ENCODE peak calls at places on chromosomes 12 and 14, in eight cellular contexts. E, M, S, L, R, U, O and A are unnamed samples.

GRCh38 chr14:64463873-64464272 is 1.4 kb upstream of the AKAP5 start:
- DNase-seq in R (no peak), M (no peak), L (no peak), O (no peak), E (no peak), U (no peak), S (no peak), A (no peak)

GRCh38 chr12:108755481-108755880 is 24.2 kb upstream of the CORO1C start:
- DNase-seq in M (no peak), L (no peak), U (no peak), E (no peak), O (no peak), R (no peak), S (no peak), A (no peak)

GRCh38 chr12:58651850-58652249 is 268.5 kb downstream of the LRIG3 start:
- DNase-seq in L (no peak), M (no peak), S (no peak), U (no peak), E (no peak), R (no peak), O (no peak), A (no peak)

GRCh38 chr14:64388533-64389243 is 535 bp downstream of the MTHFD1 start:
- DNase-seq in E (no peak), U (peak), L (no peak), M (peak), R (no peak), S (peak), O (no peak), A (no peak)

GRCh38 chr12:131617596-131618302 is 93.1 kb upstream of the SFSWAP start:
- DNase-seq in M (peak), L (no peak), U (no peak), O (no peak), S (no peak), R (no peak), E (no peak), A (no peak)

GRCh38 chr14:65993996-65994395 is 492.2 kb upstream of the CCDC196 start:
- DNase-seq in E (no peak), M (no peak), L (no peak), S (no peak), R (no peak), U (no peak), O (no peak), A (no peak)

GRCh38 chr14:76808990-76809389 is 3.7 kb downstream of the ANGEL1 start:
- DNase-seq in U (no peak), E (no peak), R (no peak), L (no peak), O (no peak), M (no peak), S (no peak), A (no peak)

GRCh38 chr12:31737345-31737744 is 8.5 kb upstream of the AMN1 start:
- DNase-seq in L (no peak), M (no peak), U (no peak), R (no peak), E (no peak), S (no peak), O (no peak), A (no peak)

GRCh38 chr12:32087301-32087700 is 19.3 kb upstream of the BICD1 start:
- DNase-seq in E (no peak), L (no peak), M (no peak), U (no peak), S (no peak), R (no peak), O (no peak), A (no peak)

GRCh38 chr14:96803958-96804357 is 6.8 kb downstream of the VRK1 start:
- DNase-seq in U (no peak), R (no peak), O (no peak), E (no peak), S (peak), L (no peak), M (no peak), A (no peak)

GRCh38 chr12:109549613-109550309 is 23.5 kb downstream of the MMAB start:
- DNase-seq in U (no peak), R (no peak), S (no peak), L (no peak), E (no peak), M (no peak), O (no peak), A (no peak)

GRCh38 chr12:122827258-122827657 is 8.0 kb upstream of the HIP1R start:
- DNase-seq in M (no peak), O (no peak), L (no peak), R (no peak), U (no peak), S (no peak), E (no peak), A (no peak)

GRCh38 chr14:50677527-50678063 is 9.5 kb upstream of the SAV1 start:
- DNase-seq in E (peak), U (no peak), L (no peak), O (no peak), M (no peak), S (peak), R (no peak), A (peak)

GRCh38 chr14:65502676-65503124 is 90.2 kb downstream of the FUT8 start:
- DNase-seq in L (no peak), O (peak), S (peak), U (no peak), R (no peak), M (no peak), E (peak), A (peak)

GRCh38 chr12:120504587-120504986 is 8.7 kb downstream of the DYNLL1 start:
- DNase-seq in L (no peak), U (no peak), O (no peak), E (no peak), R (no peak), S (no peak), M (no peak), A (no peak)

GRCh38 chr14:50647753-50648152 is 20.4 kb downstream of the SAV1 start:
- DNase-seq in L (no peak), O (no peak), S (no peak), E (no peak), U (no peak), R (no peak), M (no peak), A (no peak)

GRCh38 chr14:58298477-58298879 is at the start of gene ARID4A:
- DNase-seq in L (peak), S (no peak), M (peak), E (no peak), R (peak), O (no peak), U (peak), A (no peak)

GRCh38 chr12:46267618-46268348 is 1.1 kb downstream of the SLC38A1 start:
- DNase-seq in R (peak), E (no peak), U (no peak), M (peak), O (no peak), S (peak), L (no peak), A (no peak)

GRCh38 chr12:104710940-104711725 is 247.0 kb downstream of the SLC41A2 start:
- DNase-seq in O (peak), R (no peak), L (no peak), S (peak), U (no peak), M (no peak), E (no peak), A (no peak)

GRCh38 chr14:104657114-104657524 is 32.3 kb upstream of the INF2 start:
- DNase-seq in U (no peak), E (no peak), S (no peak), L (no peak), O (no peak), R (no peak), M (no peak), A (no peak)

GRCh38 chr14:22266683-22267082 is 322.3 kb downstream of the DAD1 start:
- DNase-seq in S (no peak), O (no peak), L (no peak), E (no peak), R (no peak), M (no peak), U (no peak), A (no peak)

GRCh38 chr14:70448633-70449032 is 3.3 kb upstream of the ADAM21 start:
- DNase-seq in E (no peak), R (no peak), U (no peak), L (no peak), O (peak), M (no peak), S (peak), A (peak)

GRCh38 chr12:94676011-94676709 is 25.8 kb upstream of the TMCC3 start:
- DNase-seq in O (no peak), S (peak), R (peak), M (no peak), E (no peak), U (peak), L (peak), A (no peak)

GRCh38 chr14:55752580-55753365 is 172.8 kb downstream of the KTN1 start:
- DNase-seq in L (no peak), S (peak), R (no peak), U (peak), M (no peak), O (peak), E (peak), A (no peak)

GRCh38 chr12:65602579-65603295 is 221.5 kb upstream of the HMGA2 start:
- DNase-seq in E (peak), R (peak), O (peak), S (peak), L (peak), M (peak), U (peak), A (peak)

GRCh38 chr12:94082690-94083089 is 65.7 kb upstream of the PLXNC1 start:
- DNase-seq in E (no peak), L (no peak), R (no peak), S (no peak), O (no peak), M (no peak), U (no peak), A (no peak)

GRCh38 chr14:80926706-80927384 is 14.7 kb downstream of the CEP128 start:
- DNase-seq in R (no peak), O (peak), U (no peak), L (no peak), S (peak), E (no peak), M (no peak), A (no peak)

GRCh38 chr14:100818221-100818699 is 7.7 kb upstream of the MEG3 start:
- DNase-seq in M (peak), U (no peak), S (no peak), E (no peak), L (no peak), R (peak), O (no peak), A (no peak)

GRCh38 chr14:72892879-72893635 is 844 bp downstream of the DPF3 start:
- DNase-seq in L (peak), R (peak), E (no peak), U (no peak), O (no peak), S (peak), M (peak), A (no peak)

GRCh38 chr12:84701966-84702365 is 210.6 kb downstream of the SLC6A15 start:
- DNase-seq in E (no peak), U (no peak), L (no peak), R (no peak), S (no peak), M (no peak), O (no peak), A (no peak)

GRCh38 chr12:57089259-57090245 is 638 bp downstream of the NAB2 start:
- DNase-seq in L (peak), E (no peak), R (peak), S (peak), O (no peak), M (peak), U (peak), A (no peak)

GRCh38 chr12:53217049-53217929 is 10.2 kb upstream of the ITGB7 start:
- DNase-seq in M (peak), L (peak), E (no peak), R (no peak), U (peak), O (no peak), S (peak), A (no peak)

GRCh38 chr12:107955966-107956643 is 173.0 kb upstream of the WSCD2 start:
- DNase-seq in M (no peak), R (no peak), U (no peak), S (no peak), E (no peak), L (no peak), O (no peak), A (no peak)

GRCh38 chr14:51862171-51862838 is 1.9 kb downstream of the GNG2 start:
- DNase-seq in L (no peak), S (peak), U (no peak), R (no peak), E (no peak), O (no peak), M (no peak), A (no peak)
- H3K4me3 ChIP-seq in L (peak), S (no peak), U (peak), R (no peak), E (peak), O (peak), M (peak), A (no peak)

GRCh38 chr12:11896530-11896929 is 174.2 kb upstream of the BCL2L14 start:
- DNase-seq in U (no peak), O (no peak), S (no peak), E (no peak), R (no peak), M (no peak), L (no peak), A (no peak)
- TF ChIP-seq CTCF in U (no peak), O (no peak), S (no peak), E (no peak), R (no peak), M (no peak), L (no peak), A (no peak)

DNA sequence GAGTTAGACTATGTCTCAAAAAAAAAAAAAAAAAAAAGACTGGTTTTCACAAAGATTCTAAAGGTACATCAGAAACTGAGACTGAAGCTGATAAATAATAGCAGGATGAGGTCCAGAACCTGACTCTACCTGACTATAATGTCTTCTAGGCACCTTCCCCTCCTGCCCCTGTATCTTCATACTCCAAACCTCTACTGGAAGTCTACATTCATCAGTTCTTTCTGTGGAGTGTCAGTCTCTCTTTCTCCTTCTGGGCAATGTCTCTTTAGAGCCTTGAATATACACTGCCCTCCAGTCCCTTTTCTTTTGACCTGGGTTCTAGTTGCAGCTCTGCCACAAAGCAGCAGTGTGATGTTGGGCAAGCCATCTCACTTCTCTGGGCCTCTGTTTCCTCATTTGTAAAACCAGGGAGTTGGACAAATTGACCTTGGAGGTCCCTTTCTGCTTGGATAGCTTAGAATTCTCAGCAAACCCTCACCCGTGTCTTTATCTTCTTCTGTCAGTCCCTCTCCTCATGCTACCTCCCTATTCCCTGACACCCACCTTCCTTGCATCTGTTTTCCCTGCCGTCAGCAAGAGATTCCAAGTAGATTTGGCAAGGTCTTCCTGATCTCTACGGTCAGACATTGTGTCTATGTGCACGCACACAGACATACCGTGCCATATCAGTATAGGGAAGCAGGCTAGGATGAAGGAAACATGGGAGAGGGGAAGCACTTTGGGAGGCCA is 4.3 kb downstream of the NFE2 start:
- DNase-seq in L (no peak), O (no peak), E (no peak), M (no peak), R (no peak), S (no peak), U (no peak), A (no peak)
- H3K4me3 ChIP-seq in L (no peak), O (no peak), E (no peak), M (no peak), R (no peak), S (no peak), U (no peak), A (no peak)

GRCh38 chr14:93017898-93018297 is 94.9 kb downstream of the CHGA start:
- DNase-seq in R (no peak), M (no peak), S (no peak), U (no peak), O (no peak), E (no peak), L (no peak), A (no peak)

GRCh38 chr14:93018401-93018800 is 95.5 kb downstream of the CHGA start:
- DNase-seq in U (no peak), S (peak), E (no peak), O (no peak), L (no peak), M (no peak), R (no peak), A (no peak)

GRCh38 chr14:93019367-93019843 is 96.3 kb downstream of the ITPK1 start:
- DNase-seq in M (no peak), R (no peak), E (no peak), U (peak), S (no peak), L (no peak), O (no peak), A (no peak)

GRCh38 chr14:93017341-93017797 is 94.4 kb downstream of the CHGA start:
- DNase-seq in O (no peak), M (no peak), U (peak), E (no peak), L (peak), R (no peak), S (no peak), A (no peak)

DNA sequence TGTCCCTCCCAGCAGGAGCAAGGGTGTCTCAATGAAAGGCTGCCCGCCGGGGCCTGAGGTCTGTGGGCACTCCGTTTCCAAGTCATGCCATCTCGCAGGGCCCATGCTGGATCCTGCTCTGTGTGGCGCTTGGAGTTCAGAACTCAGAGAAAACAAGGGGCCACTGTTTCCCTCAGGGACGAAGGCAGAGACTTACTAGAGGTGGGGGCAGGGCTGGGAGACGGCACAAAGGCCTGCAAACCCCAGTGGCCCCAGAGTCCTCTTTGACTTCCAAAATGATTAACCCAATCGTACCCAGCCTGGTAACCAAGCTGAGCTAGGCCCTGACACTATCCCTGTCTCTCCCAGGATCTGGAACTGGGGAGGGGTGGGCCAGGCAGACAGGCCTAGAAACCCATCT is 95.8 kb downstream of the ITPK1 start:
- DNase-seq in M (no peak), E (no peak), O (no peak), R (no peak), L (no peak), U (no peak), S (no peak), A (no peak)
- TF ChIP-seq CTCF in M (no peak), E (no peak), O (no peak), R (no peak), L (no peak), U (no peak), S (no peak), A (no peak)

GRCh38 chr12:62350554-62350953 is 90.3 kb downstream of the USP15 start:
- DNase-seq in S (no peak), M (no peak), R (no peak), O (no peak), L (no peak), E (no peak), U (no peak), A (no peak)

GRCh38 chr12:62351326-62351725 is 91.1 kb downstream of the USP15 start:
- DNase-seq in L (no peak), O (no peak), R (no peak), E (no peak), S (no peak), M (no peak), U (no peak), A (no peak)

GRCh38 chr12:62347922-62348650 is 87.9 kb downstream of the USP15 start:
- DNase-seq in U (no peak), R (no peak), M (no peak), E (peak), L (no peak), S (no peak), O (no peak), A (no peak)

GRCh38 chr12:62345667-62346066 is 85.5 kb downstream of the USP15 start:
- DNase-seq in O (no peak), S (no peak), R (no peak), M (no peak), E (no peak), L (no peak), U (no peak), A (no peak)

GRCh38 chr12:62346817-62347216 is 86.6 kb downstream of the USP15 start:
- DNase-seq in R (no peak), L (no peak), M (no peak), U (no peak), S (no peak), O (no peak), E (no peak), A (no peak)
- H3K4me3 ChIP-seq in R (no peak), L (no peak), M (no peak), U (no peak), S (no peak), O (no peak), E (no peak), A (no peak)

GRCh38 chr12:14452865-14453264 is 87.4 kb downstream of the ATF7IP start:
- DNase-seq in R (no peak), U (no peak), L (no peak), S (no peak), E (no peak), O (no peak), M (no peak), A (no peak)

GRCh38 chr12:14450479-14450878 is 85.0 kb downstream of the ATF7IP start:
- DNase-seq in O (no peak), S (no peak), L (no peak), U (no peak), M (no peak), R (no peak), E (no peak), A (no peak)

DNA sequence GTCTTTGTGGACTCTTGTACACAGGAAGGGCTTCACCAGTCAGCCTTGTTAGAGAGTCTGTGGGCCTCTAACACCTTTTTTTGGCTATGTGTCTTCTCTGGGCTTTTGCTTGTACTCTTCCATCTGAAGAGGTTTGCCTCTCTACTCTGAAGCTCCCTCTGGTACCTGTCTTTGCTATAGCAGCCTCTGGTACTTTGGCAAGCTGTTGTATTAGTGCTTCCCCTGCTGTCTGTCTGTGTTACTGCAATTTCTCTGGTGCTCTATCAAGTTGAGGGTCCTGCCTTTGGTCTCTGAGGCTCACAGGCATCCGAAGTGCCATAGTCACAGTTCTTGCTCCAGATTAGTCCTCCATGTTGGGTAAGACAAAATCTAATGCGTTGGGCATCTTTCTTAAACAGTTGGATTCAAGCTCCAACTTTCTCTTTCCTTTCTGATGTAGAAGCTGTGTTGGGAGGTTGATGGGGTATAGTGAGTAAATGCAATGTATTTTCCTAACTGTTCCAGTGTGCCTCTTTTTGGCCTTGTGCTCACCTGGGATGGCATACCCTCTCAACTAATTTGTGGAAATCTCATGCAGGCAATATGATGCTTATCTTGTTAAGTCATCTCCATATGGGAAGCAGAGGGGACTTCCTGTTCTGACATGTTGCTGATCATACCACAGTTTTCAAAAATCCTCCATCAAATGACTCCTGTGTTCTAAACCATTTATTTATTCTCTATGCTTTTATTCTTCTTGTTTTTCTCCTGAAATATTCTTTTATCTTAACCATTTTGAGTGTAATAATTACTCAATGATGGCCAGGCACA is 88.8 kb downstream of the ATF7IP start:
- DNase-seq in O (no peak), S (peak), L (no peak), E (no peak), U (no peak), M (no peak), R (no peak), A (no peak)
- TF ChIP-seq CTCF in O (peak), S (peak), L (peak), E (peak), U (no peak), M (peak), R (no peak), A (peak)